ENCODE peak calls at places on chromosome 5, in five cellular contexts. C, A, H, Q and V are unnamed samples.

GRCh38 chr5:98516701-98517100 is 256.8 kb upstream of the RGMB start:
- DNase-seq in C (no peak), A (no peak), H (no peak), Q (no peak), V (no peak)

GRCh38 chr5:123035950-123036390 is 555 bp downstream of the PPIC start:
- DNase-seq in C (peak; percentile 29), A (peak; percentile 36), H (no peak), Q (peak; percentile 44), V (peak; percentile 63)

GRCh38 chr5:2740051-2740848 is 11.2 kb downstream of the IRX2 start:
- DNase-seq in C (no peak), A (no peak), H (no peak), Q (no peak), V (no peak)

GRCh38 chr5:13591621-13592020 is 352.9 kb downstream of the DNAH5 start:
- DNase-seq in C (no peak), A (peak; percentile 92), H (no peak), Q (peak; percentile 65), V (no peak)

GRCh38 chr5:6856658-6857057 is 143.4 kb downstream of the TENT4A start:
- DNase-seq in C (no peak), A (no peak), H (no peak), Q (no peak), V (no peak)

GRCh38 chr5:115342593-115343377 is 46.3 kb upstream of the CCDC112 start:
- DNase-seq in C (no peak), A (no peak), H (no peak), Q (no peak), V (no peak)

GRCh38 chr5:150147580-150148407 is 7.9 kb downstream of the PDGFRB start:
- DNase-seq in C (no peak), A (no peak), H (no peak), Q (no peak), V (no peak)

GRCh38 chr5:122419195-122419894 is 107.3 kb downstream of the SNCAIP start:
- DNase-seq in C (peak; percentile 76), A (no peak), H (no peak), Q (no peak), V (no peak)

GRCh38 chr5:1801061-1801953 is at the start of gene NDUFS6:
- DNase-seq in C (peak; percentile 95), A (peak; percentile 65), H (peak; percentile 75), Q (peak; percentile 56), V (peak; percentile 84)

GRCh38 chr5:113682497-113683136 is 169.1 kb downstream of the YTHDC2 start:
- DNase-seq in C (no peak), A (peak; percentile 43), H (no peak), Q (peak; percentile 2), V (no peak)

GRCh38 chr5:60487466-60487865 is 212.5 kb downstream of the DEPDC1B start:
- DNase-seq in C (no peak), A (no peak), H (no peak), Q (no peak), V (no peak)

GRCh38 chr5:27702339-27702820 is 664.0 kb upstream of the CDH9 start:
- DNase-seq in C (peak; percentile 80), A (no peak), H (no peak), Q (peak; percentile 92), V (no peak)